ENCODE peak calls at places on chromosomes 1 and 21, in ten cellular contexts. One of them, this sample, is unnamed.

GRCh38 chr1:22296701-22297591 is 154.0 kb upstream of the WNT4 start:
- DNase-seq in stimulated activated CD8-positive, alpha-beta memory T cell treated with anti-CD3 and anti-CD28 coated beads, Interleukin-4, amount 100 ng/mL, for 24 hours: no peak
- DNase-seq in activated CD4-positive, alpha-beta T cell treated with anti-CD3 and anti-CD28 coated beads, Interleukin-2, amount 50 U/mL, for 24 hours: no peak
- DNase-seq in stimulated activated effector memory CD8-positive, alpha-beta T cell treated with anti-CD3 and anti-CD28 coated beads, Interleukin-12 subunit alpha, Interleukin-12 subunit beta, amount 100 ng/mL, for 72 hours: no peak
- DNase-seq in Caki2: no peak
- DNase-seq in C1 segment of cervical spinal cord: no peak
- DNase-seq in pancreas: no peak
- DNase-seq in amygdala: no peak
- DNase-seq in kidney tubule cell: no peak
- DNase-seq in activated gamma-delta T cell treated with Interleukin-2 at 50 U/mL for 16 hours: no peak
- DNase-seq in this sample: no peak

GRCh38 chr1:87435484-87435883 is 106.8 kb downstream of the LMO4 start:
- DNase-seq in stimulated activated CD8-positive, alpha-beta memory T cell treated with anti-CD3 and anti-CD28 coated beads, Interleukin-4, amount 100 ng/mL, for 24 hours: no peak
- DNase-seq in activated CD4-positive, alpha-beta T cell treated with anti-CD3 and anti-CD28 coated beads, Interleukin-2, amount 50 U/mL, for 24 hours: no peak
- DNase-seq in stimulated activated effector memory CD8-positive, alpha-beta T cell treated with anti-CD3 and anti-CD28 coated beads, Interleukin-12 subunit alpha, Interleukin-12 subunit beta, amount 100 ng/mL, for 72 hours: no peak
- DNase-seq in Caki2: no peak
- DNase-seq in C1 segment of cervical spinal cord: no peak
- DNase-seq in pancreas: no peak
- DNase-seq in amygdala: no peak
- DNase-seq in kidney tubule cell: no peak
- DNase-seq in activated gamma-delta T cell treated with Interleukin-2 at 50 U/mL for 16 hours: no peak
- DNase-seq in this sample: no peak

GRCh38 chr1:48878191-48878940 is 101.7 kb upstream of the BEND5 start:
- DNase-seq in stimulated activated CD8-positive, alpha-beta memory T cell treated with anti-CD3 and anti-CD28 coated beads, Interleukin-4, amount 100 ng/mL, for 24 hours: no peak
- DNase-seq in activated CD4-positive, alpha-beta T cell treated with anti-CD3 and anti-CD28 coated beads, Interleukin-2, amount 50 U/mL, for 24 hours: no peak
- DNase-seq in stimulated activated effector memory CD8-positive, alpha-beta T cell treated with anti-CD3 and anti-CD28 coated beads, Interleukin-12 subunit alpha, Interleukin-12 subunit beta, amount 100 ng/mL, for 72 hours: no peak
- DNase-seq in Caki2: peak; percentile 81
- DNase-seq in C1 segment of cervical spinal cord: no peak
- DNase-seq in pancreas: no peak
- DNase-seq in amygdala: no peak
- DNase-seq in kidney tubule cell: peak; percentile 89
- DNase-seq in activated gamma-delta T cell treated with Interleukin-2 at 50 U/mL for 16 hours: no peak
- DNase-seq in this sample: no peak

GRCh38 chr1:28229089-28229488 is 3.7 kb downstream of the DNAJC8 start:
- DNase-seq in stimulated activated CD8-positive, alpha-beta memory T cell treated with anti-CD3 and anti-CD28 coated beads, Interleukin-4, amount 100 ng/mL, for 24 hours: no peak
- DNase-seq in activated CD4-positive, alpha-beta T cell treated with anti-CD3 and anti-CD28 coated beads, Interleukin-2, amount 50 U/mL, for 24 hours: no peak
- DNase-seq in stimulated activated effector memory CD8-positive, alpha-beta T cell treated with anti-CD3 and anti-CD28 coated beads, Interleukin-12 subunit alpha, Interleukin-12 subunit beta, amount 100 ng/mL, for 72 hours: no peak
- DNase-seq in Caki2: no peak
- DNase-seq in C1 segment of cervical spinal cord: no peak
- DNase-seq in pancreas: no peak
- DNase-seq in amygdala: no peak
- DNase-seq in kidney tubule cell: no peak
- DNase-seq in activated gamma-delta T cell treated with Interleukin-2 at 50 U/mL for 16 hours: no peak
- DNase-seq in this sample: no peak

GRCh38 chr21:36658926-36659325 is 40.0 kb upstream of the SIM2 start:
- DNase-seq in stimulated activated CD8-positive, alpha-beta memory T cell treated with anti-CD3 and anti-CD28 coated beads, Interleukin-4, amount 100 ng/mL, for 24 hours: no peak
- DNase-seq in activated CD4-positive, alpha-beta T cell treated with anti-CD3 and anti-CD28 coated beads, Interleukin-2, amount 50 U/mL, for 24 hours: no peak
- DNase-seq in stimulated activated effector memory CD8-positive, alpha-beta T cell treated with anti-CD3 and anti-CD28 coated beads, Interleukin-12 subunit alpha, Interleukin-12 subunit beta, amount 100 ng/mL, for 72 hours: no peak
- DNase-seq in Caki2: no peak
- DNase-seq in C1 segment of cervical spinal cord: no peak
- DNase-seq in pancreas: no peak
- DNase-seq in amygdala: no peak
- DNase-seq in kidney tubule cell: peak; percentile 24
- DNase-seq in activated gamma-delta T cell treated with Interleukin-2 at 50 U/mL for 16 hours: no peak
- DNase-seq in this sample: no peak

GRCh38 chr1:95475686-95476457 is 241.9 kb downstream of the RWDD3 start:
- DNase-seq in stimulated activated CD8-positive, alpha-beta memory T cell treated with anti-CD3 and anti-CD28 coated beads, Interleukin-4, amount 100 ng/mL, for 24 hours: no peak
- DNase-seq in activated CD4-positive, alpha-beta T cell treated with anti-CD3 and anti-CD28 coated beads, Interleukin-2, amount 50 U/mL, for 24 hours: no peak
- DNase-seq in stimulated activated effector memory CD8-positive, alpha-beta T cell treated with anti-CD3 and anti-CD28 coated beads, Interleukin-12 subunit alpha, Interleukin-12 subunit beta, amount 100 ng/mL, for 72 hours: no peak
- DNase-seq in Caki2: no peak
- DNase-seq in C1 segment of cervical spinal cord: no peak
- DNase-seq in pancreas: no peak
- DNase-seq in amygdala: no peak
- DNase-seq in kidney tubule cell: no peak
- DNase-seq in activated gamma-delta T cell treated with Interleukin-2 at 50 U/mL for 16 hours: no peak
- DNase-seq in this sample: no peak

GRCh38 chr1:93723101-93723500 is 41.5 kb upstream of the BCAR3 start:
- DNase-seq in stimulated activated CD8-positive, alpha-beta memory T cell treated with anti-CD3 and anti-CD28 coated beads, Interleukin-4, amount 100 ng/mL, for 24 hours: no peak
- DNase-seq in activated CD4-positive, alpha-beta T cell treated with anti-CD3 and anti-CD28 coated beads, Interleukin-2, amount 50 U/mL, for 24 hours: no peak
- DNase-seq in stimulated activated effector memory CD8-positive, alpha-beta T cell treated with anti-CD3 and anti-CD28 coated beads, Interleukin-12 subunit alpha, Interleukin-12 subunit beta, amount 100 ng/mL, for 72 hours: no peak
- DNase-seq in Caki2: no peak
- DNase-seq in C1 segment of cervical spinal cord: no peak
- DNase-seq in pancreas: no peak
- DNase-seq in amygdala: no peak
- DNase-seq in kidney tubule cell: peak; percentile 64
- DNase-seq in activated gamma-delta T cell treated with Interleukin-2 at 50 U/mL for 16 hours: no peak
- DNase-seq in this sample: peak; percentile 85

GRCh38 chr1:54774820-54775498 is 10.6 kb upstream of the PARS2 start:
- DNase-seq in stimulated activated CD8-positive, alpha-beta memory T cell treated with anti-CD3 and anti-CD28 coated beads, Interleukin-4, amount 100 ng/mL, for 24 hours: no peak
- DNase-seq in activated CD4-positive, alpha-beta T cell treated with anti-CD3 and anti-CD28 coated beads, Interleukin-2, amount 50 U/mL, for 24 hours: no peak
- DNase-seq in stimulated activated effector memory CD8-positive, alpha-beta T cell treated with anti-CD3 and anti-CD28 coated beads, Interleukin-12 subunit alpha, Interleukin-12 subunit beta, amount 100 ng/mL, for 72 hours: no peak
- DNase-seq in Caki2: peak; percentile 32
- DNase-seq in C1 segment of cervical spinal cord: no peak
- DNase-seq in pancreas: no peak
- DNase-seq in amygdala: no peak
- DNase-seq in kidney tubule cell: peak; percentile 9
- DNase-seq in activated gamma-delta T cell treated with Interleukin-2 at 50 U/mL for 16 hours: no peak
- DNase-seq in this sample: no peak

GRCh38 chr1:169679692-169680091 is 31.7 kb downstream of the SELL start:
- DNase-seq in stimulated activated CD8-positive, alpha-beta memory T cell treated with anti-CD3 and anti-CD28 coated beads, Interleukin-4, amount 100 ng/mL, for 24 hours: no peak
- DNase-seq in activated CD4-positive, alpha-beta T cell treated with anti-CD3 and anti-CD28 coated beads, Interleukin-2, amount 50 U/mL, for 24 hours: no peak
- DNase-seq in stimulated activated effector memory CD8-positive, alpha-beta T cell treated with anti-CD3 and anti-CD28 coated beads, Interleukin-12 subunit alpha, Interleukin-12 subunit beta, amount 100 ng/mL, for 72 hours: no peak
- DNase-seq in Caki2: no peak
- DNase-seq in C1 segment of cervical spinal cord: no peak
- DNase-seq in pancreas: no peak
- DNase-seq in amygdala: no peak
- DNase-seq in kidney tubule cell: no peak
- DNase-seq in activated gamma-delta T cell treated with Interleukin-2 at 50 U/mL for 16 hours: no peak
- DNase-seq in this sample: no peak

GRCh38 chr1:234724517-234725176 is 114.7 kb upstream of the IRF2BP2 start:
- DNase-seq in stimulated activated CD8-positive, alpha-beta memory T cell treated with anti-CD3 and anti-CD28 coated beads, Interleukin-4, amount 100 ng/mL, for 24 hours: no peak
- DNase-seq in activated CD4-positive, alpha-beta T cell treated with anti-CD3 and anti-CD28 coated beads, Interleukin-2, amount 50 U/mL, for 24 hours: no peak
- DNase-seq in stimulated activated effector memory CD8-positive, alpha-beta T cell treated with anti-CD3 and anti-CD28 coated beads, Interleukin-12 subunit alpha, Interleukin-12 subunit beta, amount 100 ng/mL, for 72 hours: peak; percentile 66
- DNase-seq in Caki2: no peak
- DNase-seq in C1 segment of cervical spinal cord: peak; percentile 72
- DNase-seq in pancreas: peak; percentile 80
- DNase-seq in amygdala: peak; percentile 80
- DNase-seq in kidney tubule cell: no peak
- DNase-seq in activated gamma-delta T cell treated with Interleukin-2 at 50 U/mL for 16 hours: no peak
- DNase-seq in this sample: peak; percentile 88

GRCh38 chr1:157969693-157970485 is 23.6 kb upstream of the KIRREL1 start:
- DNase-seq in stimulated activated CD8-positive, alpha-beta memory T cell treated with anti-CD3 and anti-CD28 coated beads, Interleukin-4, amount 100 ng/mL, for 24 hours: no peak
- DNase-seq in activated CD4-positive, alpha-beta T cell treated with anti-CD3 and anti-CD28 coated beads, Interleukin-2, amount 50 U/mL, for 24 hours: no peak
- DNase-seq in stimulated activated effector memory CD8-positive, alpha-beta T cell treated with anti-CD3 and anti-CD28 coated beads, Interleukin-12 subunit alpha, Interleukin-12 subunit beta, amount 100 ng/mL, for 72 hours: no peak
- DNase-seq in Caki2: peak; percentile 67
- DNase-seq in C1 segment of cervical spinal cord: no peak
- DNase-seq in pancreas: no peak
- DNase-seq in amygdala: no peak
- DNase-seq in kidney tubule cell: peak; percentile 90
- DNase-seq in activated gamma-delta T cell treated with Interleukin-2 at 50 U/mL for 16 hours: no peak
- DNase-seq in this sample: no peak

GRCh38 chr1:214004014-214004413 is 16.2 kb downstream of the PROX1 start:
- DNase-seq in stimulated activated CD8-positive, alpha-beta memory T cell treated with anti-CD3 and anti-CD28 coated beads, Interleukin-4, amount 100 ng/mL, for 24 hours: no peak
- DNase-seq in activated CD4-positive, alpha-beta T cell treated with anti-CD3 and anti-CD28 coated beads, Interleukin-2, amount 50 U/mL, for 24 hours: no peak
- DNase-seq in stimulated activated effector memory CD8-positive, alpha-beta T cell treated with anti-CD3 and anti-CD28 coated beads, Interleukin-12 subunit alpha, Interleukin-12 subunit beta, amount 100 ng/mL, for 72 hours: no peak
- DNase-seq in Caki2: no peak
- DNase-seq in C1 segment of cervical spinal cord: no peak
- DNase-seq in pancreas: no peak
- DNase-seq in amygdala: no peak
- DNase-seq in kidney tubule cell: no peak
- DNase-seq in activated gamma-delta T cell treated with Interleukin-2 at 50 U/mL for 16 hours: no peak
- DNase-seq in this sample: no peak

GRCh38 chr1:205518616-205519540 is 14.4 kb downstream of the CDK18 start:
- DNase-seq in stimulated activated CD8-positive, alpha-beta memory T cell treated with anti-CD3 and anti-CD28 coated beads, Interleukin-4, amount 100 ng/mL, for 24 hours: no peak
- DNase-seq in activated CD4-positive, alpha-beta T cell treated with anti-CD3 and anti-CD28 coated beads, Interleukin-2, amount 50 U/mL, for 24 hours: no peak
- DNase-seq in stimulated activated effector memory CD8-positive, alpha-beta T cell treated with anti-CD3 and anti-CD28 coated beads, Interleukin-12 subunit alpha, Interleukin-12 subunit beta, amount 100 ng/mL, for 72 hours: no peak
- DNase-seq in Caki2: no peak
- DNase-seq in C1 segment of cervical spinal cord: no peak
- DNase-seq in pancreas: no peak
- DNase-seq in amygdala: peak; percentile 92
- DNase-seq in kidney tubule cell: no peak
- DNase-seq in activated gamma-delta T cell treated with Interleukin-2 at 50 U/mL for 16 hours: no peak
- DNase-seq in this sample: no peak

GRCh38 chr1:101283443-101283842 is 46.6 kb downstream of the S1PR1 start:
- DNase-seq in stimulated activated CD8-positive, alpha-beta memory T cell treated with anti-CD3 and anti-CD28 coated beads, Interleukin-4, amount 100 ng/mL, for 24 hours: no peak
- DNase-seq in activated CD4-positive, alpha-beta T cell treated with anti-CD3 and anti-CD28 coated beads, Interleukin-2, amount 50 U/mL, for 24 hours: no peak
- DNase-seq in stimulated activated effector memory CD8-positive, alpha-beta T cell treated with anti-CD3 and anti-CD28 coated beads, Interleukin-12 subunit alpha, Interleukin-12 subunit beta, amount 100 ng/mL, for 72 hours: no peak
- DNase-seq in Caki2: no peak
- DNase-seq in C1 segment of cervical spinal cord: no peak
- DNase-seq in pancreas: no peak
- DNase-seq in amygdala: no peak
- DNase-seq in kidney tubule cell: no peak
- DNase-seq in activated gamma-delta T cell treated with Interleukin-2 at 50 U/mL for 16 hours: no peak
- DNase-seq in this sample: no peak

GRCh38 chr1:38624341-38625039 is 235.1 kb downstream of the RRAGC start:
- DNase-seq in stimulated activated CD8-positive, alpha-beta memory T cell treated with anti-CD3 and anti-CD28 coated beads, Interleukin-4, amount 100 ng/mL, for 24 hours: no peak
- DNase-seq in activated CD4-positive, alpha-beta T cell treated with anti-CD3 and anti-CD28 coated beads, Interleukin-2, amount 50 U/mL, for 24 hours: no peak
- DNase-seq in stimulated activated effector memory CD8-positive, alpha-beta T cell treated with anti-CD3 and anti-CD28 coated beads, Interleukin-12 subunit alpha, Interleukin-12 subunit beta, amount 100 ng/mL, for 72 hours: no peak
- DNase-seq in Caki2: no peak
- DNase-seq in C1 segment of cervical spinal cord: no peak
- DNase-seq in pancreas: no peak
- DNase-seq in amygdala: no peak
- DNase-seq in kidney tubule cell: peak; percentile 5
- DNase-seq in activated gamma-delta T cell treated with Interleukin-2 at 50 U/mL for 16 hours: no peak
- DNase-seq in this sample: no peak

GRCh38 chr1:227378183-227378582 is 59.9 kb upstream of the CDC42BPA start:
- DNase-seq in stimulated activated CD8-positive, alpha-beta memory T cell treated with anti-CD3 and anti-CD28 coated beads, Interleukin-4, amount 100 ng/mL, for 24 hours: no peak
- DNase-seq in activated CD4-positive, alpha-beta T cell treated with anti-CD3 and anti-CD28 coated beads, Interleukin-2, amount 50 U/mL, for 24 hours: no peak
- DNase-seq in stimulated activated effector memory CD8-positive, alpha-beta T cell treated with anti-CD3 and anti-CD28 coated beads, Interleukin-12 subunit alpha, Interleukin-12 subunit beta, amount 100 ng/mL, for 72 hours: no peak
- DNase-seq in Caki2: no peak
- DNase-seq in C1 segment of cervical spinal cord: no peak
- DNase-seq in pancreas: no peak
- DNase-seq in amygdala: no peak
- DNase-seq in kidney tubule cell: no peak
- DNase-seq in activated gamma-delta T cell treated with Interleukin-2 at 50 U/mL for 16 hours: no peak
- DNase-seq in this sample: no peak

GRCh38 chr1:193278968-193279367 is 92.6 kb upstream of the B3GALT2 start:
- DNase-seq in stimulated activated CD8-positive, alpha-beta memory T cell treated with anti-CD3 and anti-CD28 coated beads, Interleukin-4, amount 100 ng/mL, for 24 hours: no peak
- DNase-seq in activated CD4-positive, alpha-beta T cell treated with anti-CD3 and anti-CD28 coated beads, Interleukin-2, amount 50 U/mL, for 24 hours: no peak
- DNase-seq in stimulated activated effector memory CD8-positive, alpha-beta T cell treated with anti-CD3 and anti-CD28 coated beads, Interleukin-12 subunit alpha, Interleukin-12 subunit beta, amount 100 ng/mL, for 72 hours: no peak
- DNase-seq in Caki2: no peak
- DNase-seq in C1 segment of cervical spinal cord: no peak
- DNase-seq in pancreas: no peak
- DNase-seq in amygdala: no peak
- DNase-seq in kidney tubule cell: no peak
- DNase-seq in activated gamma-delta T cell treated with Interleukin-2 at 50 U/mL for 16 hours: no peak
- DNase-seq in this sample: no peak

GRCh38 chr1:17014671-17015567 is 3.2 kb upstream of the ATP13A2 start:
- DNase-seq in stimulated activated CD8-positive, alpha-beta memory T cell treated with anti-CD3 and anti-CD28 coated beads, Interleukin-4, amount 100 ng/mL, for 24 hours: no peak
- DNase-seq in activated CD4-positive, alpha-beta T cell treated with anti-CD3 and anti-CD28 coated beads, Interleukin-2, amount 50 U/mL, for 24 hours: no peak
- DNase-seq in stimulated activated effector memory CD8-positive, alpha-beta T cell treated with anti-CD3 and anti-CD28 coated beads, Interleukin-12 subunit alpha, Interleukin-12 subunit beta, amount 100 ng/mL, for 72 hours: no peak
- DNase-seq in Caki2: no peak
- DNase-seq in C1 segment of cervical spinal cord: no peak
- DNase-seq in pancreas: peak; percentile 18
- DNase-seq in amygdala: no peak
- DNase-seq in kidney tubule cell: no peak
- DNase-seq in activated gamma-delta T cell treated with Interleukin-2 at 50 U/mL for 16 hours: no peak
- DNase-seq in this sample: peak; percentile 9

GRCh38 chr1:9798236-9799130 is 25.3 kb downstream of the CLSTN1 start:
- DNase-seq in stimulated activated CD8-positive, alpha-beta memory T cell treated with anti-CD3 and anti-CD28 coated beads, Interleukin-4, amount 100 ng/mL, for 24 hours: no peak
- DNase-seq in activated CD4-positive, alpha-beta T cell treated with anti-CD3 and anti-CD28 coated beads, Interleukin-2, amount 50 U/mL, for 24 hours: no peak
- DNase-seq in stimulated activated effector memory CD8-positive, alpha-beta T cell treated with anti-CD3 and anti-CD28 coated beads, Interleukin-12 subunit alpha, Interleukin-12 subunit beta, amount 100 ng/mL, for 72 hours: no peak
- DNase-seq in Caki2: no peak
- DNase-seq in C1 segment of cervical spinal cord: no peak
- DNase-seq in pancreas: no peak
- DNase-seq in amygdala: no peak
- DNase-seq in kidney tubule cell: no peak
- DNase-seq in activated gamma-delta T cell treated with Interleukin-2 at 50 U/mL for 16 hours: no peak
- DNase-seq in this sample: peak; percentile 36

GRCh38 chr1:2204384-2205190 is 10.0 kb upstream of the FAAP20 start:
- DNase-seq in stimulated activated CD8-positive, alpha-beta memory T cell treated with anti-CD3 and anti-CD28 coated beads, Interleukin-4, amount 100 ng/mL, for 24 hours: no peak
- DNase-seq in activated CD4-positive, alpha-beta T cell treated with anti-CD3 and anti-CD28 coated beads, Interleukin-2, amount 50 U/mL, for 24 hours: no peak
- DNase-seq in stimulated activated effector memory CD8-positive, alpha-beta T cell treated with anti-CD3 and anti-CD28 coated beads, Interleukin-12 subunit alpha, Interleukin-12 subunit beta, amount 100 ng/mL, for 72 hours: peak; percentile 81
- DNase-seq in Caki2: peak; percentile 44
- DNase-seq in C1 segment of cervical spinal cord: no peak
- DNase-seq in pancreas: peak; percentile 91
- DNase-seq in amygdala: peak; percentile 87
- DNase-seq in kidney tubule cell: peak; percentile 68
- DNase-seq in activated gamma-delta T cell treated with Interleukin-2 at 50 U/mL for 16 hours: no peak
- DNase-seq in this sample: peak; percentile 94

GRCh38 chr1:234901491-234902049 is 227.1 kb downstream of the TOMM20 start:
- DNase-seq in stimulated activated CD8-positive, alpha-beta memory T cell treated with anti-CD3 and anti-CD28 coated beads, Interleukin-4, amount 100 ng/mL, for 24 hours: no peak
- DNase-seq in activated CD4-positive, alpha-beta T cell treated with anti-CD3 and anti-CD28 coated beads, Interleukin-2, amount 50 U/mL, for 24 hours: no peak
- DNase-seq in stimulated activated effector memory CD8-positive, alpha-beta T cell treated with anti-CD3 and anti-CD28 coated beads, Interleukin-12 subunit alpha, Interleukin-12 subunit beta, amount 100 ng/mL, for 72 hours: no peak
- DNase-seq in Caki2: no peak
- DNase-seq in C1 segment of cervical spinal cord: no peak
- DNase-seq in pancreas: no peak
- DNase-seq in amygdala: no peak
- DNase-seq in kidney tubule cell: peak; percentile 63
- DNase-seq in activated gamma-delta T cell treated with Interleukin-2 at 50 U/mL for 16 hours: no peak
- DNase-seq in this sample: no peak

GRCh38 chr1:56125316-56125715 is 454.0 kb downstream of the PLPP3 start:
- DNase-seq in stimulated activated CD8-positive, alpha-beta memory T cell treated with anti-CD3 and anti-CD28 coated beads, Interleukin-4, amount 100 ng/mL, for 24 hours: no peak
- DNase-seq in activated CD4-positive, alpha-beta T cell treated with anti-CD3 and anti-CD28 coated beads, Interleukin-2, amount 50 U/mL, for 24 hours: no peak
- DNase-seq in stimulated activated effector memory CD8-positive, alpha-beta T cell treated with anti-CD3 and anti-CD28 coated beads, Interleukin-12 subunit alpha, Interleukin-12 subunit beta, amount 100 ng/mL, for 72 hours: no peak
- DNase-seq in Caki2: no peak
- DNase-seq in C1 segment of cervical spinal cord: no peak
- DNase-seq in pancreas: no peak
- DNase-seq in amygdala: no peak
- DNase-seq in kidney tubule cell: peak; percentile 64
- DNase-seq in activated gamma-delta T cell treated with Interleukin-2 at 50 U/mL for 16 hours: no peak
- DNase-seq in this sample: no peak

GRCh38 chr1:178774263-178774662 is 49.2 kb downstream of the RALGPS2 start:
- DNase-seq in stimulated activated CD8-positive, alpha-beta memory T cell treated with anti-CD3 and anti-CD28 coated beads, Interleukin-4, amount 100 ng/mL, for 24 hours: no peak
- DNase-seq in activated CD4-positive, alpha-beta T cell treated with anti-CD3 and anti-CD28 coated beads, Interleukin-2, amount 50 U/mL, for 24 hours: no peak
- DNase-seq in stimulated activated effector memory CD8-positive, alpha-beta T cell treated with anti-CD3 and anti-CD28 coated beads, Interleukin-12 subunit alpha, Interleukin-12 subunit beta, amount 100 ng/mL, for 72 hours: no peak
- DNase-seq in Caki2: no peak
- DNase-seq in C1 segment of cervical spinal cord: no peak
- DNase-seq in pancreas: no peak
- DNase-seq in amygdala: no peak
- DNase-seq in kidney tubule cell: peak; percentile 32
- DNase-seq in activated gamma-delta T cell treated with Interleukin-2 at 50 U/mL for 16 hours: no peak
- DNase-seq in this sample: no peak